ENCODE peak calls at places on chromosome 13, in five cellular contexts. B is GM12892, C is SK-N-SH, E is H1, H is GM12878. U is an unnamed sample.

GRCh38 chr13:99322297-99323103 is 15.3 kb upstream of the GPR183 start:
- DNase-seq in B (peak; percentile 27), C (no peak), E (no peak), H (peak; percentile 85), U (peak; percentile 25)

GRCh38 chr13:38826182-38826813 is 139.4 kb downstream of the FREM2 start:
- DNase-seq in B (no peak), C (no peak), E (no peak), H (no peak), U (no peak)

GRCh38 chr13:18946738-18947137 is 234.9 kb downstream of the TUBA3C start:
- DNase-seq in B (no peak), C (no peak), E (no peak), H (no peak), U (no peak)

GRCh38 chr13:49040872-49041271 is 65.2 kb downstream of the FNDC3A start:
- DNase-seq in B (no peak), C (no peak), E (no peak), H (no peak), U (no peak)

GRCh38 chr13:106522112-106522511 is 13.3 kb downstream of the EFNB2 start:
- DNase-seq in B (no peak), C (no peak), E (no peak), H (no peak), U (no peak)

GRCh38 chr13:102856603-102857002 is 10.8 kb downstream of the ERCC5 start:
- DNase-seq in B (no peak), C (no peak), E (no peak), H (no peak), U (no peak)

GRCh38 chr13:94154362-94154761 is 325.1 kb downstream of the DCT start:
- DNase-seq in B (no peak), C (no peak), E (no peak), H (no peak), U (no peak)

GRCh38 chr13:28329395-28330158 is 165.4 kb downstream of the FLT1 start:
- DNase-seq in B (no peak), C (no peak), E (no peak), H (no peak), U (no peak)

GRCh38 chr13:112690242-112690943 is 555 bp downstream of the ATP11A start:
- DNase-seq in B (no peak), C (peak; percentile 84), E (no peak), H (no peak), U (peak; percentile 52)

GRCh38 chr13:37700887-37701286 is 102.3 kb upstream of the POSTN start:
- DNase-seq in B (no peak), C (no peak), E (no peak), H (no peak), U (no peak)

GRCh38 chr13:98083507-98083906 is 59.4 kb upstream of the FARP1 start:
- DNase-seq in B (no peak), C (no peak), E (no peak), H (no peak), U (no peak)
- TF ChIP-seq TAF1 in B (no peak), C (no peak), E (no peak), H (no peak), U (no peak)

GRCh38 chr13:79646880-79647279 is 165.9 kb downstream of the NDFIP2 start:
- DNase-seq in B (no peak), C (no peak), E (no peak), H (no peak), U (no peak)

GRCh38 chr13:79645569-79645968 is 164.6 kb downstream of the NDFIP2 start:
- DNase-seq in B (no peak), C (no peak), E (no peak), H (no peak), U (no peak)

GRCh38 chr13:79648191-79648590 is 167.2 kb downstream of the NDFIP2 start:
- DNase-seq in B (no peak), C (no peak), E (no peak), H (no peak), U (no peak)

GRCh38 chr13:79642596-79642995 is 161.6 kb downstream of the NDFIP2 start:
- DNase-seq in B (no peak), C (no peak), E (no peak), H (no peak), U (no peak)

DNA sequence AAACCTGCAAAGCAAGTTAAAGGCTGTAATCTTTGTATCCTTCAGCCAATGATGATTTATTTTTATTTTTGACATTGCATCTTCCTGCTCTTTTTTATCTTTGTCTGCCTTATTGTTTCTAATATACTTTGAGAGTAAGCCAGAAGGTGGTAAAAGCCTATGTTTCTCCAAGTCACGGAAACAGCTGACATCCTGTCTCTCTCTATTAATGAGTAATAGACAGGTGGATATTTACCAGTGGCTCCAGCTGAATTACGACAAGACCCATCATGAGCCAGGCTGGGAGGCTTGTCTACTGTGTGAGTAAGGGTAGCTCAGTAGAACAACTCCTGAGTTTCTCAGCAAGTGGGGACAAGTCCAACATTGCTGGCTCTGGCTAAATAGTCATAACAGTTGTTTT is 166.6 kb downstream of the NDFIP2 start:
- DNase-seq in B (no peak), C (peak; percentile 24), E (no peak), H (no peak), U (no peak)
- TF ChIP-seq POLR2AphosphoS5 in B (no peak), C (peak; percentile 97), E (no peak), H (no peak), U (no peak)

DNA sequence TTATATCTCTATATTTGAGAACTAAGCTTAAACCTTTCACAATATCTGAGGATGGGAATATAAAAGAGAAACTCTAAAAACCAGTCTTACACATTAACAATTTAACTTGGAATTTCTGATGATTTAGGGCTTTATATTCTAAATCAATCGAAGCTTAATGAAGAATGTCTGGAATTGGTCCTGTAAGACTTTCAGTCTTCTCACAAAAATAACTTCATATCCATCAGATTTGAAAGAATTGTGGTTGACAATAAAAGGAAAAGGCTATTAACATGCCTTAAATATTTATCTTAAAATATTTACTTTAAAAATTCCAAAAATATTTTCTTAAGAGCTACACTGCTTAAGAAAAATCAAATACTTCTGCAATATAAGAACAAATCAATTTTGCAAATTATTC is 27.3 kb downstream of the MYCBP2 start:
- DNase-seq in B (no peak), C (no peak), E (no peak), H (no peak), U (no peak)
- TF ChIP-seq TAF1 in B (no peak), C (no peak), E (no peak), H (no peak), U (no peak)

GRCh38 chr13:45292176-45292575 is 48.8 kb downstream of the TPT1 start:
- DNase-seq in B (no peak), C (no peak), E (no peak), H (no peak), U (no peak)
- TF ChIP-seq POLR2AphosphoS5 in B (no peak), C (no peak), E (no peak), H (no peak), U (no peak)